ENCODE peak calls at places on chromosomes 12 and 14, in seven cellular contexts. I is Peyer's patch, U is GM12878, G is A549, T is right lobe of liver, M is body of pancreas, O is H54. D is an unnamed sample.
A peak's percentile ranks its signal among the peaks of the same experiment; 100 is the strongest.

GRCh38 chr14:51219473-51220448 is 20.3 kb upstream of the TMX1 start:
- DNase-seq in U (no peak), I (no peak), M (peak; percentile 15), O (no peak), T (no peak), G (peak; percentile 50), D (no peak)

GRCh38 chr14:35474323-35474722 is 59.6 kb upstream of the INSM2 start:
- DNase-seq in M (no peak), O (no peak), G (no peak), I (no peak), T (no peak), U (no peak), D (no peak)

GRCh38 chr12:96466939-96467751 is 22.2 kb upstream of the CFAP54 start:
- DNase-seq in G (no peak), T (no peak), M (no peak), O (no peak), U (no peak), I (no peak), D (no peak)

GRCh38 chr14:64721391-64721791 is 17.2 kb downstream of the PLEKHG3 start:
- DNase-seq in U (no peak), G (peak; percentile 37), I (peak; percentile 55), O (peak; percentile 44), T (peak; percentile 78), M (peak; percentile 90), D (peak; percentile 75)

GRCh38 chr14:85528080-85528881 is 1.7 kb upstream of the FLRT2 start:
- DNase-seq in T (no peak), M (peak; percentile 73), U (no peak), G (peak; percentile 93), O (no peak), I (no peak), D (peak; percentile 66)

GRCh38 chr14:98915625-98916024 is 356.4 kb downstream of the BCL11B start:
- DNase-seq in M (no peak), I (no peak), O (no peak), U (no peak), T (no peak), G (no peak), D (no peak)

GRCh38 chr14:103651585-103651984 is 22.6 kb downstream of the KLC1 start:
- DNase-seq in U (no peak), G (no peak), I (no peak), M (no peak), O (no peak), T (no peak), D (no peak)

GRCh38 chr14:33647385-33647786 is 303.5 kb downstream of the EGLN3 start:
- DNase-seq in U (no peak), O (peak; percentile 9), M (peak; percentile 3), G (peak; percentile 20), I (no peak), T (no peak), D (no peak)

GRCh38 chr12:110739894-110740293 is 2.8 kb downstream of the PPP1CC start:
- DNase-seq in G (no peak), U (no peak), M (no peak), I (no peak), O (no peak), T (no peak), D (no peak)

GRCh38 chr14:68361231-68361630 is 431.6 kb downstream of the ZFP36L1 start:
- DNase-seq in U (no peak), T (no peak), I (no peak), G (no peak), M (peak; percentile 65), O (no peak), D (no peak)

GRCh38 chr14:59245809-59246295 is 57.4 kb downstream of the DAAM1 start:
- DNase-seq in M (no peak), I (no peak), G (no peak), T (no peak), U (peak; percentile 69), O (no peak), D (no peak)

GRCh38 chr14:101250948-101251811 is 310.1 kb upstream of the DIO3 start:
- DNase-seq in I (peak; percentile 23), U (no peak), G (no peak), O (no peak), T (no peak), M (no peak), D (no peak)

GRCh38 chr12:131387281-131388163 is 323.4 kb upstream of the SFSWAP start:
- DNase-seq in O (no peak), G (no peak), U (no peak), M (no peak), T (no peak), I (no peak), D (no peak)

GRCh38 chr12:48038085-48038484 is 33.8 kb upstream of the COL2A1 start:
- DNase-seq in O (no peak), G (no peak), M (no peak), I (no peak), T (no peak), U (no peak), D (no peak)

GRCh38 chr12:108304633-108305032 is 34.5 kb downstream of the CMKLR1 start:
- DNase-seq in G (no peak), U (no peak), M (peak; percentile 28), O (no peak), T (no peak), I (no peak), D (no peak)

DNA sequence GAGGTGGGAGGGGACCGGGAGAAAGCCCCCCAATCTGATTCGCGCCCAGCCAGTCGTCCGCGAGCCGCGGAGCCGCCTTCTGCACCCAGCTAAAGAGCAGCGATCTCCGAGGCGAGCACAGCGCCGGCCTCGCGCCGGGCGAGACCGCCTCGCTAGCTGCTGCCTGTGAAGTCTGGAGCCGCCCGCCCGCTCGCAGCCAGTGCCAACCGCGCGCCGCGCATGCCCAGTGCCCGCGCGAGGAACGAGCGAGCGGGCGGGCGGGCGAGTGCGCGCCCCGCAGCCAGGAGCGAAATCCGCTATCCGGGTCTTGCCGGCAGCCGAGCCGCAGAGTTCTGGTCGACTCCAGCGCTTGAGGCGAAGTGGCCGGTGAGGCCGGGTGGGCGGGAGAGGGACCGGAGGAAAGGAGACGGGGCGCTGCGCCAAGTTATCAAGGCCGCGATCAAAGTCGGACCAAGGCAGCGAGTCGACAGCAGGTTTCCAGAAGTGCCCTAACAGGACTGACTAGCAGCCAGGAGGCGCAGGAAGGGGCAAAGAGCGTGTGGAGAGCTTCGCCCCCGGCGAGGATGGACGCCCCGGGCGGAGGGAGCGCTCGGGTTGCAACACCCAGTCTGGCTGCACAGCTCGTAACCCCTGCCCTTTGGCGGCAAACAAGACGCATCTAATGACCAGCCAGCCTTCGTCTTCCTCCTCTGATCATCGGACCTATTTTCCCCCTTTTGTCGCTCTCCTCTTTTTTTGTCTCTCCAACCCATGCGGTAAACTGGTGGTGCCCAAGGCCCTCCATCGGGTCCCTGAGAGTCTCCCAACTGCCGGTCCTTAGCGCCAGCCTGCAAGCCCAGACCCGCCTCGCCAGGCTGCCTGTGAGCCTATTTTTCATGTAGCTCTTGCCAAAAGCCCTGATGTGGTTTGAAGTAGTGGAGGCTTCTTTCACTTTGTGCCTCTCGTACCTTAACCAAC is at the start of gene EPS8:
- DNase-seq in I (peak; percentile 94), U (peak; percentile 50), O (peak; percentile 63), T (peak; percentile 93), M (peak; percentile 93), G (peak; percentile 91), D (peak; percentile 96)
- TF ChIP-seq POLR2A in I (peak; percentile 91), U (peak; percentile 61), O (peak; percentile 74), T (peak; percentile 97), M (peak; percentile 91), G (peak; percentile 73), D (peak; percentile 77)

GRCh38 chr12:18703916-18704315 is 33.9 kb downstream of the PLCZ1 start:
- DNase-seq in T (no peak), G (no peak), O (no peak), I (no peak), M (no peak), U (no peak), D (no peak)
- TF ChIP-seq POLR2A in T (no peak), G (no peak), O (no peak), I (no peak), M (no peak), U (no peak), D (no peak)

GRCh38 chr14:92427096-92427495 is 86.5 kb upstream of the RIN3 start:
- DNase-seq in I (no peak), U (no peak), M (no peak), G (no peak), T (no peak), O (no peak), D (no peak)
- TF ChIP-seq POLR2A in I (no peak), U (no peak), M (no peak), G (no peak), T (no peak), O (no peak), D (no peak)

DNA sequence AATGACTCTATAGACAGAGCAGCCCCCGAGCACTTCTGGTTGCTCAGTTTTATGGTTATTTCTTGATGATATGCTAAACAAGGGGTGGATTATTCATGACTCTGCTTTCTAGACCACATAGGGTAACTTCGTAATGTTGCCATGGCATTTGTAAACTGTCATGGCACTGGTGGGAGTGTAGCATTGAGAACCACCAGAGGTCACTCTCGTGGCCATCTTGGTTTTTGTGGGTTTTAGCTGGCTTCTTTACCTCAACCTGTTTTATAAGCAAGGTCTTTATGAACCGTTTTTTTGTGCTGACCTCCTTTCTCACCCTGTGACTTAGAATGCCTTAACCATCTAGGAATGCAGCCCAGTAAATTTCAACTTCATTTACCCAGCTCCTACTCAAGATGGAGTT is 1036.2 kb upstream of the FLRT2 start:
- DNase-seq in U (no peak), T (no peak), G (no peak), M (no peak), O (no peak), I (no peak), D (no peak)
- TF ChIP-seq POLR2A in U (no peak), T (no peak), G (no peak), M (no peak), O (no peak), I (no peak), D (no peak)

GRCh38 chr12:56224102-56224701 is at the start of gene NABP2:
- DNase-seq in O (peak; percentile 98), M (peak; percentile 98), U (peak; percentile 89), I (peak; percentile 99), G (peak; percentile 99), T (peak; percentile 98), D (peak; percentile 99)
- TF ChIP-seq POLR2A in O (peak; percentile 52), M (peak; percentile 65), U (peak; percentile 78), I (no peak), G (peak; percentile 61), T (peak; percentile 46), D (peak; percentile 21)

DNA sequence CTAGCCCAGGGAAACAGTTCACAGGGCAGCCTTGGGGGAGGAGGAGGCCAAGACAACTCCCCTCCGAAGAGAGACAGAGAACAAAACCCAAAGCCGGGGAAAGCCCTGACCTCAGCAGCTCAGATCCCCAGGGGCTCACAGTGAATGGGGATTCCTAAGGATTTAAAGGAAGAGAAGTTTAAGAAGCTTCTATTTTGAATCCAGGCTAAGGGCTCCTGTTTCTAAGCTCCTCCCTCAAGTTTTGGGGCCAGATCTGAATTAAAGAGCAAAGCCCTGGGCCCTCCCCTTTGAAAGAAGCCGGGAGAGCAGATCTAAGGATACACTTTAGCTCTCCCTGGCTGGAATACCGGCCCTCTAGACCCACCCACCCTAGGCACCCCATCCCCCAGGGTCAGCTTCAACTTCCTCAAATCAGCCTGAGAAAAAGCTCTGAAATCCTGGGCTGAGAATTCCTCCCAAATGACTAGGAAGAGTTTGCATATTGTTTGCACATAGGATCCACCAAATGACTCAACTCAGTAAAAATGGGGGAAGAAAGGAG is 3.9 kb downstream of the KDM2B start:
- DNase-seq in I (no peak), G (peak; percentile 73), U (no peak), T (no peak), O (no peak), M (no peak), D (no peak)
- TF ChIP-seq POLR2A in I (no peak), G (no peak), U (no peak), T (no peak), O (no peak), M (no peak), D (no peak)

D was measured in sigmoid colon.